ENCODE peak calls at places on chromosomes 7 and 10, in six cellular contexts. T, P, A, E, X and K are unnamed samples.
A peak's percentile ranks its signal among the peaks of the same experiment; 100 is the strongest.

GRCh38 chr10:34907743-34908425 is 92.8 kb upstream of the PARD3 start:
- DNase-seq in X (no peak), T (no peak), A (no peak), E (no peak), P (no peak), K (no peak)

GRCh38 chr7:82335927-82336326 is 107.7 kb downstream of the CACNA2D1 start:
- DNase-seq in E (no peak), P (peak; percentile 99), T (peak; percentile 56), X (peak; percentile 18), A (peak; percentile 14), K (peak; percentile 91)

GRCh38 chr10:22442468-22442867 is 97.2 kb downstream of the SPAG6 start:
- DNase-seq in T (no peak), E (no peak), A (no peak), P (no peak), X (no peak), K (no peak)

GRCh38 chr7:44157116-44158059 is 16.3 kb upstream of the MYL7 start:
- DNase-seq in A (no peak), E (no peak), P (no peak), X (no peak), T (no peak), K (no peak)

GRCh38 chr7:120337308-120337907 is 64.4 kb downstream of the KCND2 start:
- DNase-seq in T (peak; percentile 15), A (peak; percentile 9), P (no peak), X (no peak), E (no peak), K (no peak)

GRCh38 chr10:44192435-44192834 is 192.5 kb downstream of the CXCL12 start:
- DNase-seq in X (no peak), T (no peak), P (no peak), E (no peak), A (no peak), K (no peak)

GRCh38 chr10:80472234-80473095 is 18.4 kb downstream of the TSPAN14 start:
- DNase-seq in A (no peak), X (no peak), T (peak; percentile 94), E (no peak), P (no peak), K (no peak)

GRCh38 chr10:104784452-104784851 is 143.4 kb downstream of the SORCS3 start:
- DNase-seq in P (no peak), T (no peak), X (no peak), E (no peak), A (no peak), K (no peak)

GRCh38 chr10:70886921-70887665 is 1.3 kb downstream of the PCBD1 start:
- DNase-seq in A (no peak), X (no peak), T (no peak), E (no peak), P (no peak), K (no peak)

GRCh38 chr10:116868722-116869121 is 19.4 kb downstream of the ENO4 start:
- DNase-seq in X (no peak), A (no peak), T (no peak), P (no peak), E (no peak), K (no peak)

GRCh38 chr10:44463511-44464121 is 78.7 kb upstream of the CXCL12 start:
- DNase-seq in P (no peak), X (no peak), E (no peak), T (no peak), A (no peak), K (no peak)

GRCh38 chr7:572013-572667 is 52.5 kb upstream of the PDGFA start:
- DNase-seq in T (no peak), X (no peak), E (no peak), A (no peak), P (no peak), K (no peak)

GRCh38 chr7:29976673-29977072 is 12.9 kb downstream of the SCRN1 start:
- DNase-seq in A (peak; percentile 20), P (no peak), T (peak; percentile 61), X (no peak), E (no peak), K (no peak)

GRCh38 chr10:13270877-13271551 is 28.9 kb downstream of the PHYH start:
- DNase-seq in E (no peak), T (peak; percentile 4), P (no peak), A (no peak), X (no peak), K (no peak)

GRCh38 chr10:125159932-125160855 is at the start of gene CTBP2:
- DNase-seq in X (no peak), P (peak; percentile 49), T (peak; percentile 57), A (no peak), E (peak; percentile 64), K (peak; percentile 10)

GRCh38 chr10:49298990-49299815 is at the start of gene C10orf71:
- DNase-seq in E (peak; percentile 43), A (no peak), P (peak; percentile 15), T (peak; percentile 48), X (no peak), K (peak; percentile 7)

GRCh38 chr10:117927334-117927733 is 119.4 kb downstream of the RAB11FIP2 start:
- DNase-seq in E (no peak), X (no peak), P (no peak), A (no peak), T (no peak), K (no peak)

GRCh38 chr7:42082144-42082543 is 154.9 kb downstream of the GLI3 start:
- DNase-seq in A (no peak), T (peak; percentile 91), E (no peak), P (no peak), X (no peak), K (no peak)

GRCh38 chr7:81470084-81470723 is 299.6 kb downstream of the HGF start:
- DNase-seq in E (peak; percentile 67), A (peak; percentile 42), T (peak; percentile 90), X (peak; percentile 42), P (peak; percentile 68), K (peak; percentile 56)

GRCh38 chr7:13098161-13098560 is 410.7 kb downstream of the ARL4A start:
- DNase-seq in A (no peak), E (no peak), X (no peak), T (no peak), P (no peak), K (no peak)

GRCh38 chr10:79442171-79443040 is 3.0 kb downstream of the ZCCHC24 start:
- DNase-seq in P (no peak), A (no peak), T (no peak), E (no peak), X (no peak), K (no peak)

GRCh38 chr10:110637558-110638053 is 6.5 kb upstream of the RBM20 start:
- DNase-seq in X (no peak), E (no peak), T (no peak), P (no peak), A (no peak), K (no peak)